ENCODE peak calls at places on chromosomes 4 and X, in eight cellular contexts. One of them, this sample, is unnamed.

GRCh38 chrX:12032082-12032481 is 106.2 kb upstream of the FRMPD4 start:
- DNase-seq in head of caudate nucleus: no peak
- DNase-seq in activated T-helper 9 cell treated with anti-CD3 and anti-CD28 coated beads, Interleukin-2, amount 50 U/mL, for 16 hours: no peak
- DNase-seq in SIG-M5: no peak
- DNase-seq in stimulated activated naive CD8-positive, alpha-beta T cell treated with anti-CD3 and anti-CD28 coated beads, Interleukin-15, Interleukin-2, amounts not matched to agents 100 U/mL and 50 U/mL, for 24 hours: no peak
- DNase-seq in sciatic nerve: no peak
- DNase-seq in mesothelial cell of epicardium: no peak
- DNase-seq in central memory CD8-positive, alpha-beta T cell: no peak
- DNase-seq in this sample: no peak

GRCh38 chr4:105909699-105910340 is 14.5 kb downstream of the NPNT start:
- DNase-seq in mesothelial cell of epicardium: no peak
- DNase-seq in central memory CD8-positive, alpha-beta T cell: no peak
- DNase-seq in SIG-M5: no peak
- DNase-seq in stimulated activated naive CD8-positive, alpha-beta T cell treated with anti-CD3 and anti-CD28 coated beads, Interleukin-15, Interleukin-2, amounts not matched to agents 100 U/mL and 50 U/mL, for 24 hours: no peak
- DNase-seq in sciatic nerve: no peak
- DNase-seq in head of caudate nucleus: no peak
- DNase-seq in activated T-helper 9 cell treated with anti-CD3 and anti-CD28 coated beads, Interleukin-2, amount 50 U/mL, for 16 hours: no peak
- DNase-seq in this sample: no peak

GRCh38 chr4:183443609-183444148 is 757 bp upstream of the CDKN2AIP start:
- DNase-seq in sciatic nerve: peak; percentile 76
- DNase-seq in head of caudate nucleus: peak; percentile 51
- DNase-seq in mesothelial cell of epicardium: no peak
- DNase-seq in SIG-M5: no peak
- DNase-seq in central memory CD8-positive, alpha-beta T cell: no peak
- DNase-seq in stimulated activated naive CD8-positive, alpha-beta T cell treated with anti-CD3 and anti-CD28 coated beads, Interleukin-15, Interleukin-2, amounts not matched to agents 100 U/mL and 50 U/mL, for 24 hours: peak; percentile 53
- DNase-seq in activated T-helper 9 cell treated with anti-CD3 and anti-CD28 coated beads, Interleukin-2, amount 50 U/mL, for 16 hours: no peak
- DNase-seq in this sample: peak; percentile 64

GRCh38 chr4:41963105-41963504 is 18.5 kb upstream of the DCAF4L1 start:
- DNase-seq in sciatic nerve: no peak
- DNase-seq in SIG-M5: no peak
- DNase-seq in mesothelial cell of epicardium: no peak
- DNase-seq in stimulated activated naive CD8-positive, alpha-beta T cell treated with anti-CD3 and anti-CD28 coated beads, Interleukin-15, Interleukin-2, amounts not matched to agents 100 U/mL and 50 U/mL, for 24 hours: no peak
- DNase-seq in central memory CD8-positive, alpha-beta T cell: no peak
- DNase-seq in head of caudate nucleus: peak; percentile 5
- DNase-seq in activated T-helper 9 cell treated with anti-CD3 and anti-CD28 coated beads, Interleukin-2, amount 50 U/mL, for 16 hours: no peak
- DNase-seq in this sample: no peak

GRCh38 chr4:185304541-185304940 is 91.2 kb downstream of the LRP2BP start:
- DNase-seq in head of caudate nucleus: no peak
- DNase-seq in SIG-M5: no peak
- DNase-seq in activated T-helper 9 cell treated with anti-CD3 and anti-CD28 coated beads, Interleukin-2, amount 50 U/mL, for 16 hours: no peak
- DNase-seq in sciatic nerve: no peak
- DNase-seq in central memory CD8-positive, alpha-beta T cell: no peak
- DNase-seq in stimulated activated naive CD8-positive, alpha-beta T cell treated with anti-CD3 and anti-CD28 coated beads, Interleukin-15, Interleukin-2, amounts not matched to agents 100 U/mL and 50 U/mL, for 24 hours: no peak
- DNase-seq in mesothelial cell of epicardium: no peak
- DNase-seq in this sample: no peak

GRCh38 chr4:41076481-41076880 is 137.9 kb downstream of the APBB2 start:
- DNase-seq in activated T-helper 9 cell treated with anti-CD3 and anti-CD28 coated beads, Interleukin-2, amount 50 U/mL, for 16 hours: no peak
- DNase-seq in head of caudate nucleus: no peak
- DNase-seq in sciatic nerve: no peak
- DNase-seq in central memory CD8-positive, alpha-beta T cell: no peak
- DNase-seq in SIG-M5: no peak
- DNase-seq in stimulated activated naive CD8-positive, alpha-beta T cell treated with anti-CD3 and anti-CD28 coated beads, Interleukin-15, Interleukin-2, amounts not matched to agents 100 U/mL and 50 U/mL, for 24 hours: no peak
- DNase-seq in mesothelial cell of epicardium: no peak
- DNase-seq in this sample: no peak

GRCh38 chr4:177349191-177349590 is 39.5 kb downstream of the NEIL3 start:
- DNase-seq in activated T-helper 9 cell treated with anti-CD3 and anti-CD28 coated beads, Interleukin-2, amount 50 U/mL, for 16 hours: no peak
- DNase-seq in sciatic nerve: no peak
- DNase-seq in central memory CD8-positive, alpha-beta T cell: no peak
- DNase-seq in head of caudate nucleus: no peak
- DNase-seq in stimulated activated naive CD8-positive, alpha-beta T cell treated with anti-CD3 and anti-CD28 coated beads, Interleukin-15, Interleukin-2, amounts not matched to agents 100 U/mL and 50 U/mL, for 24 hours: no peak
- DNase-seq in mesothelial cell of epicardium: no peak
- DNase-seq in SIG-M5: no peak
- DNase-seq in this sample: no peak

GRCh38 chrX:66915893-66916292 is 277.0 kb upstream of the EDA2R start:
- DNase-seq in activated T-helper 9 cell treated with anti-CD3 and anti-CD28 coated beads, Interleukin-2, amount 50 U/mL, for 16 hours: no peak
- DNase-seq in SIG-M5: no peak
- DNase-seq in mesothelial cell of epicardium: no peak
- DNase-seq in stimulated activated naive CD8-positive, alpha-beta T cell treated with anti-CD3 and anti-CD28 coated beads, Interleukin-15, Interleukin-2, amounts not matched to agents 100 U/mL and 50 U/mL, for 24 hours: no peak
- DNase-seq in head of caudate nucleus: no peak
- DNase-seq in central memory CD8-positive, alpha-beta T cell: no peak
- DNase-seq in sciatic nerve: no peak
- DNase-seq in this sample: no peak

GRCh38 chr4:122045533-122045932 is 93.7 kb upstream of the TRPC3 start:
- DNase-seq in activated T-helper 9 cell treated with anti-CD3 and anti-CD28 coated beads, Interleukin-2, amount 50 U/mL, for 16 hours: no peak
- DNase-seq in mesothelial cell of epicardium: no peak
- DNase-seq in central memory CD8-positive, alpha-beta T cell: no peak
- DNase-seq in sciatic nerve: no peak
- DNase-seq in stimulated activated naive CD8-positive, alpha-beta T cell treated with anti-CD3 and anti-CD28 coated beads, Interleukin-15, Interleukin-2, amounts not matched to agents 100 U/mL and 50 U/mL, for 24 hours: no peak
- DNase-seq in SIG-M5: no peak
- DNase-seq in head of caudate nucleus: peak; percentile 5
- DNase-seq in this sample: no peak

GRCh38 chrX:101385026-101385684 is 836 bp downstream of the BTK start:
- DNase-seq in SIG-M5: no peak
- DNase-seq in sciatic nerve: no peak
- DNase-seq in activated T-helper 9 cell treated with anti-CD3 and anti-CD28 coated beads, Interleukin-2, amount 50 U/mL, for 16 hours: no peak
- DNase-seq in head of caudate nucleus: no peak
- DNase-seq in central memory CD8-positive, alpha-beta T cell: no peak
- DNase-seq in mesothelial cell of epicardium: no peak
- DNase-seq in stimulated activated naive CD8-positive, alpha-beta T cell treated with anti-CD3 and anti-CD28 coated beads, Interleukin-15, Interleukin-2, amounts not matched to agents 100 U/mL and 50 U/mL, for 24 hours: no peak
- DNase-seq in this sample: no peak

GRCh38 chr4:150007512-150007911 is 70.7 kb upstream of the DCLK2 start:
- DNase-seq in stimulated activated naive CD8-positive, alpha-beta T cell treated with anti-CD3 and anti-CD28 coated beads, Interleukin-15, Interleukin-2, amounts not matched to agents 100 U/mL and 50 U/mL, for 24 hours: no peak
- DNase-seq in central memory CD8-positive, alpha-beta T cell: no peak
- DNase-seq in sciatic nerve: no peak
- DNase-seq in mesothelial cell of epicardium: no peak
- DNase-seq in head of caudate nucleus: no peak
- DNase-seq in activated T-helper 9 cell treated with anti-CD3 and anti-CD28 coated beads, Interleukin-2, amount 50 U/mL, for 16 hours: no peak
- DNase-seq in SIG-M5: no peak
- DNase-seq in this sample: no peak

GRCh38 chr4:5307928-5308327 is 256.6 kb downstream of the STK32B start:
- DNase-seq in central memory CD8-positive, alpha-beta T cell: no peak
- DNase-seq in SIG-M5: no peak
- DNase-seq in sciatic nerve: no peak
- DNase-seq in mesothelial cell of epicardium: no peak
- DNase-seq in activated T-helper 9 cell treated with anti-CD3 and anti-CD28 coated beads, Interleukin-2, amount 50 U/mL, for 16 hours: no peak
- DNase-seq in head of caudate nucleus: no peak
- DNase-seq in stimulated activated naive CD8-positive, alpha-beta T cell treated with anti-CD3 and anti-CD28 coated beads, Interleukin-15, Interleukin-2, amounts not matched to agents 100 U/mL and 50 U/mL, for 24 hours: no peak
- DNase-seq in this sample: no peak

GRCh38 chr4:73676881-73677323 is 56.7 kb upstream of the RASSF6 start:
- DNase-seq in head of caudate nucleus: no peak
- DNase-seq in sciatic nerve: no peak
- DNase-seq in activated T-helper 9 cell treated with anti-CD3 and anti-CD28 coated beads, Interleukin-2, amount 50 U/mL, for 16 hours: no peak
- DNase-seq in mesothelial cell of epicardium: no peak
- DNase-seq in SIG-M5: no peak
- DNase-seq in stimulated activated naive CD8-positive, alpha-beta T cell treated with anti-CD3 and anti-CD28 coated beads, Interleukin-15, Interleukin-2, amounts not matched to agents 100 U/mL and 50 U/mL, for 24 hours: no peak
- DNase-seq in central memory CD8-positive, alpha-beta T cell: no peak
- DNase-seq in this sample: no peak

This sample was measured in GF-D8.